ENCODE peak calls at places on chromosomes 11 and 22, in nine cellular contexts. B, C, N, Y, E, G, O, H and K are unnamed samples.
A peak's percentile ranks its signal among the peaks of the same experiment; 100 is the strongest.

GRCh38 chr22:43275545-43275981 is 67.6 kb downstream of the SCUBE1 start:
- DNase-seq in H (no peak), B (no peak), G (no peak), Y (no peak), O (peak; percentile 57), N (no peak), E (no peak), C (peak; percentile 37), K (no peak)

GRCh38 chr11:111101836-111102235 is 143.7 kb upstream of the POU2AF2 start:
- DNase-seq in B (no peak), Y (no peak), G (no peak), O (no peak), E (no peak), N (no peak), C (no peak), H (no peak), K (no peak)

GRCh38 chr11:86790073-86790727 is 10.1 kb upstream of the PRSS23 start:
- DNase-seq in H (no peak), Y (no peak), B (no peak), G (no peak), O (no peak), E (no peak), N (no peak), C (no peak), K (no peak)

GRCh38 chr22:48843640-48844039 is 984.0 kb downstream of the BRD1 start:
- DNase-seq in N (no peak), B (no peak), O (no peak), Y (no peak), E (no peak), C (no peak), G (no peak), H (no peak), K (no peak)

GRCh38 chr22:49481651-49482399 is 345.8 kb downstream of the BRD1 start:
- DNase-seq in H (no peak), B (no peak), N (no peak), O (no peak), G (no peak), C (no peak), E (no peak), Y (no peak), K (no peak)

GRCh38 chr11:9057032-9057431 is 34.4 kb downstream of the SCUBE2 start:
- DNase-seq in N (no peak), O (no peak), E (no peak), Y (peak; percentile 38), B (no peak), H (peak; percentile 22), C (no peak), G (no peak), K (no peak)

GRCh38 chr11:10654211-10655150 is 39.1 kb downstream of the IRAG1 start:
- DNase-seq in Y (peak; percentile 66), E (peak; percentile 80), B (no peak), C (no peak), O (peak; percentile 61), H (peak; percentile 63), N (peak; percentile 24), G (no peak), K (no peak)

GRCh38 chr11:48172818-48173609 is 43.6 kb upstream of the OR4B1 start:
- DNase-seq in C (peak; percentile 58), E (peak; percentile 66), G (peak; percentile 50), Y (peak; percentile 69), H (peak; percentile 57), O (no peak), N (peak; percentile 72), B (peak; percentile 61), K (peak; percentile 25)

GRCh38 chr11:84264066-84264465 is 977.9 kb upstream of the CCDC90B start:
- DNase-seq in H (no peak), G (no peak), C (no peak), B (no peak), O (no peak), N (no peak), Y (no peak), E (no peak), K (no peak)

GRCh38 chr11:67002297-67002913 is 20.5 kb upstream of the SYT12 start:
- DNase-seq in O (no peak), Y (no peak), B (no peak), N (no peak), E (no peak), C (no peak), G (no peak), H (no peak), K (no peak)

GRCh38 chr22:45552580-45553332 is 50.1 kb downstream of the FBLN1 start:
- DNase-seq in G (peak; percentile 59), N (no peak), B (peak; percentile 44), C (peak; percentile 78), H (peak; percentile 83), O (no peak), E (no peak), Y (peak; percentile 98), K (no peak)
- TF ChIP-seq CTCF in G (no peak), N (no peak), B (no peak), C (peak; percentile 71), H (peak; percentile 45), O (peak; percentile 19), E (no peak), Y (peak; percentile 65), K (no peak)

GRCh38 chr11:15854245-15854644 is 502.1 kb downstream of the SOX6 start:
- DNase-seq in O (no peak), E (no peak), G (no peak), B (no peak), N (no peak), Y (no peak), C (no peak), H (no peak), K (no peak)

GRCh38 chr11:15850992-15851615 is 505.2 kb downstream of the SOX6 start:
- DNase-seq in E (no peak), O (no peak), C (no peak), B (no peak), G (no peak), H (no peak), N (no peak), Y (no peak), K (no peak)

GRCh38 chr11:15849265-15849664 is 507.1 kb downstream of the SOX6 start:
- DNase-seq in Y (no peak), B (no peak), N (no peak), H (no peak), G (no peak), E (no peak), C (no peak), O (no peak), K (no peak)

GRCh38 chr11:15848769-15849168 is 507.6 kb downstream of the SOX6 start:
- DNase-seq in H (no peak), O (no peak), Y (no peak), C (no peak), B (no peak), G (no peak), N (no peak), E (no peak), K (no peak)

DNA sequence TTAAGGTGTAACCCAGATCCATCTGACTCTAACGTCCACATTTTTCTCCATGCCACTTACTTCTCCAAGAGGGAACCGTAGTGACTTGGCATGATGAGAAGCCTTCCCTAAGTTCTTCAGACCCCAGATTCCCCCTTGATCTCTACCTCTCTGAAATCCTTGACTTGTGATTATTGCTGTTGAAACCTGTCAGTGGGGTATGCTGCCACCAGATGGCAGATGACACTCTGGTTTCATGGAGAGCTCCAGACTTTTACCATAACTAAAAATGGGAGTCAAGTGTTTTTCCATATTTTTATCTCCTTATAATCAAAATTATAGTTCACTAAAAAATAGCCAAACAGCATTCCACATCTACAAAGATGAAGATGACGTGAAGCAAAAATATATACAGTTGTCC is 504.2 kb downstream of the SOX6 start:
- DNase-seq in G (no peak), E (no peak), C (peak; percentile 27), N (peak; percentile 16), B (peak; percentile 36), H (peak; percentile 16), Y (peak; percentile 1), O (peak; percentile 20), K (no peak)
- TF ChIP-seq CTCF in G (peak; percentile 62), E (no peak), C (peak; percentile 70), N (peak; percentile 15), B (peak; percentile 49), H (peak; percentile 54), Y (peak; percentile 50), O (peak; percentile 76), K (no peak)

GRCh38 chr11:41306435-41306834 is 153.0 kb downstream of the LRRC4C start:
- DNase-seq in B (no peak), C (peak; percentile 72), O (peak; percentile 11), N (no peak), E (no peak), Y (no peak), H (peak; percentile 40), G (no peak), K (no peak)

GRCh38 chr11:41309111-41309522 is 150.3 kb downstream of the LRRC4C start:
- DNase-seq in B (no peak), G (no peak), Y (no peak), N (no peak), C (no peak), E (no peak), O (no peak), H (no peak), K (no peak)

GRCh38 chr11:41308286-41308685 is 151.2 kb downstream of the LRRC4C start:
- DNase-seq in Y (no peak), C (no peak), O (no peak), G (no peak), H (no peak), B (no peak), N (no peak), E (no peak), K (no peak)

GRCh38 chr11:41307371-41308080 is 151.9 kb downstream of the LRRC4C start:
- DNase-seq in O (no peak), E (no peak), G (no peak), C (no peak), B (no peak), H (no peak), N (no peak), Y (no peak), K (no peak)

GRCh38 chr11:41309716-41310115 is 149.7 kb downstream of the LRRC4C start:
- DNase-seq in E (no peak), C (no peak), B (no peak), N (no peak), O (no peak), Y (no peak), G (no peak), H (no peak), K (no peak)
- TF ChIP-seq CTCF in E (no peak), C (no peak), B (no peak), N (no peak), O (no peak), Y (no peak), G (no peak), H (no peak), K (no peak)

GRCh38 chr11:92061648-92062047 is 163.0 kb upstream of the FAT3 start:
- DNase-seq in C (no peak), G (no peak), E (no peak), O (no peak), B (no peak), Y (no peak), N (no peak), H (no peak), K (no peak)
- TF ChIP-seq CTCF in C (no peak), G (no peak), E (no peak), O (no peak), B (no peak), Y (no peak), N (no peak), H (no peak), K (no peak)